ENCODE peak calls at places on chromosome 15, in six cellular contexts. One of them, this sample, is unnamed.
A peak's percentile ranks its signal among the peaks of the same experiment; 100 is the strongest.

GRCh38 chr15:70575251-70576227 is 187.8 kb downstream of the UACA start:
- DNase-seq in H1: no peak
- DNase-seq in neuronal stem cell: no peak
- DNase-seq in H9: no peak
- DNase-seq in trophoblast cell: no peak
- DNase-seq in IMR-90: no peak
- DNase-seq in this sample: no peak

GRCh38 chr15:41891946-41892345 is 1.9 kb downstream of the SPTBN5 start:
- DNase-seq in trophoblast cell: no peak
- DNase-seq in neuronal stem cell: no peak
- DNase-seq in H1: no peak
- DNase-seq in H9: no peak
- DNase-seq in IMR-90: no peak
- DNase-seq in this sample: no peak

GRCh38 chr15:90214553-90215205 is 13.5 kb downstream of the SEMA4B start:
- DNase-seq in IMR-90: no peak
- DNase-seq in neuronal stem cell: no peak
- DNase-seq in H1: no peak
- DNase-seq in H9: no peak
- DNase-seq in trophoblast cell: no peak
- DNase-seq in this sample: peak; percentile 25

GRCh38 chr15:42919794-42920280 is 741 bp downstream of the TTBK2 start:
- DNase-seq in IMR-90: peak; percentile 25
- DNase-seq in trophoblast cell: peak; percentile 17
- DNase-seq in neuronal stem cell: no peak
- DNase-seq in H9: peak; percentile 32
- DNase-seq in H1: no peak
- DNase-seq in this sample: peak; percentile 79

GRCh38 chr15:43190178-43190577 is 5.0 kb downstream of the CCNDBP1 start:
- DNase-seq in trophoblast cell: no peak
- DNase-seq in neuronal stem cell: no peak
- DNase-seq in H9: no peak
- DNase-seq in H1: no peak
- DNase-seq in IMR-90: peak; percentile 26
- DNase-seq in this sample: no peak

GRCh38 chr15:88012233-88012632 is 244.3 kb downstream of the NTRK3 start:
- DNase-seq in neuronal stem cell: no peak
- DNase-seq in IMR-90: no peak
- DNase-seq in H9: no peak
- DNase-seq in H1: no peak
- DNase-seq in trophoblast cell: no peak
- DNase-seq in this sample: no peak

GRCh38 chr15:41104234-41104633 is 11.8 kb downstream of the INO80 start:
- DNase-seq in IMR-90: peak; percentile 79
- DNase-seq in neuronal stem cell: no peak
- DNase-seq in H1: no peak
- DNase-seq in H9: no peak
- DNase-seq in trophoblast cell: no peak
- DNase-seq in this sample: peak; percentile 16

GRCh38 chr15:31256385-31257265 is 70.0 kb upstream of the KLF13 start:
- DNase-seq in H1: no peak
- DNase-seq in H9: no peak
- DNase-seq in IMR-90: no peak
- DNase-seq in neuronal stem cell: no peak
- DNase-seq in trophoblast cell: no peak
- DNase-seq in this sample: no peak

GRCh38 chr15:99447497-99448371 is 118.0 kb upstream of the MEF2A start:
- DNase-seq in neuronal stem cell: no peak
- DNase-seq in H9: peak; percentile 81
- DNase-seq in trophoblast cell: no peak
- DNase-seq in H1: no peak
- DNase-seq in IMR-90: no peak
- DNase-seq in this sample: no peak

GRCh38 chr15:92981333-92981732 is 81.2 kb downstream of the CHD2 start:
- DNase-seq in IMR-90: no peak
- DNase-seq in trophoblast cell: no peak
- DNase-seq in H1: no peak
- DNase-seq in neuronal stem cell: no peak
- DNase-seq in H9: no peak
- DNase-seq in this sample: no peak

GRCh38 chr15:20341901-20342605 is 199.5 kb downstream of the GOLGA6L6 start:
- DNase-seq in IMR-90: no peak
- DNase-seq in neuronal stem cell: no peak
- DNase-seq in trophoblast cell: peak; percentile 42
- DNase-seq in H1: no peak
- DNase-seq in H9: peak; percentile 83
- DNase-seq in this sample: no peak

GRCh38 chr15:67190813-67191212 is 63.6 kb downstream of the AAGAB start:
- DNase-seq in trophoblast cell: no peak
- DNase-seq in H1: no peak
- DNase-seq in neuronal stem cell: no peak
- DNase-seq in H9: no peak
- DNase-seq in IMR-90: peak; percentile 0
- DNase-seq in this sample: no peak

GRCh38 chr15:75121547-75121946 is 80.1 kb upstream of the C15orf39 start:
- DNase-seq in H1: no peak
- DNase-seq in IMR-90: no peak
- DNase-seq in neuronal stem cell: no peak
- DNase-seq in trophoblast cell: no peak
- DNase-seq in H9: no peak
- DNase-seq in this sample: no peak
- H4K91ac ChIP-seq in H1: no peak overlapping the region
- H4K91ac ChIP-seq in IMR-90: no peak overlapping the region
- H4K91ac ChIP-seq in neuronal stem cell: no peak overlapping the region
- H4K91ac ChIP-seq in trophoblast cell: no peak overlapping the region
- H4K91ac ChIP-seq in H9: no peak overlapping the region
- H4K91ac ChIP-seq in this sample: no peak overlapping the region

GRCh38 chr15:61144055-61144454 is 85.0 kb downstream of the RORA start:
- DNase-seq in H1: no peak
- DNase-seq in H9: no peak
- DNase-seq in trophoblast cell: no peak
- DNase-seq in IMR-90: no peak
- DNase-seq in neuronal stem cell: no peak
- DNase-seq in this sample: no peak

GRCh38 chr15:61141497-61142125 is 87.5 kb downstream of the RORA start:
- DNase-seq in IMR-90: no peak
- DNase-seq in H9: peak; percentile 35
- DNase-seq in trophoblast cell: no peak
- DNase-seq in neuronal stem cell: no peak
- DNase-seq in H1: no peak
- DNase-seq in this sample: no peak

GRCh38 chr15:61151791-61152190 is 77.3 kb downstream of the RORA start:
- DNase-seq in H1: no peak
- DNase-seq in IMR-90: no peak
- DNase-seq in H9: no peak
- DNase-seq in trophoblast cell: no peak
- DNase-seq in neuronal stem cell: no peak
- DNase-seq in this sample: no peak

GRCh38 chr15:61146643-61147230 is 82.4 kb downstream of the RORA start:
- DNase-seq in IMR-90: no peak
- DNase-seq in neuronal stem cell: no peak
- DNase-seq in H1: no peak
- DNase-seq in trophoblast cell: no peak
- DNase-seq in H9: no peak
- DNase-seq in this sample: no peak
- H4K91ac ChIP-seq in IMR-90: no peak overlapping the region
- H4K91ac ChIP-seq in neuronal stem cell: no peak overlapping the region
- H4K91ac ChIP-seq in H1: peak overlapping the region; percentile 52
- H4K91ac ChIP-seq in trophoblast cell: no peak overlapping the region
- H4K91ac ChIP-seq in H9: no peak overlapping the region
- H4K91ac ChIP-seq in this sample: no peak overlapping the region

GRCh38 chr15:63476229-63476632 is 28.2 kb upstream of the USP3 start:
- DNase-seq in neuronal stem cell: no peak
- DNase-seq in H9: no peak
- DNase-seq in H1: no peak
- DNase-seq in trophoblast cell: peak; percentile 64
- DNase-seq in IMR-90: peak; percentile 100
- DNase-seq in this sample: peak; percentile 99

GRCh38 chr15:63475670-63476069 is 28.7 kb upstream of the USP3 start:
- DNase-seq in trophoblast cell: no peak
- DNase-seq in H1: no peak
- DNase-seq in neuronal stem cell: no peak
- DNase-seq in IMR-90: no peak
- DNase-seq in H9: no peak
- DNase-seq in this sample: no peak

GRCh38 chr15:63473999-63474809 is 30.2 kb upstream of the USP3 start:
- DNase-seq in neuronal stem cell: no peak
- DNase-seq in IMR-90: peak; percentile 90
- DNase-seq in H1: no peak
- DNase-seq in H9: peak; percentile 61
- DNase-seq in trophoblast cell: peak; percentile 15
- DNase-seq in this sample: peak; percentile 97

GRCh38 chr15:63473749-63473998 is 30.7 kb upstream of the USP3 start:
- DNase-seq in IMR-90: no peak
- DNase-seq in H1: no peak
- DNase-seq in trophoblast cell: no peak
- DNase-seq in H9: no peak
- DNase-seq in neuronal stem cell: no peak
- DNase-seq in this sample: no peak

DNA sequence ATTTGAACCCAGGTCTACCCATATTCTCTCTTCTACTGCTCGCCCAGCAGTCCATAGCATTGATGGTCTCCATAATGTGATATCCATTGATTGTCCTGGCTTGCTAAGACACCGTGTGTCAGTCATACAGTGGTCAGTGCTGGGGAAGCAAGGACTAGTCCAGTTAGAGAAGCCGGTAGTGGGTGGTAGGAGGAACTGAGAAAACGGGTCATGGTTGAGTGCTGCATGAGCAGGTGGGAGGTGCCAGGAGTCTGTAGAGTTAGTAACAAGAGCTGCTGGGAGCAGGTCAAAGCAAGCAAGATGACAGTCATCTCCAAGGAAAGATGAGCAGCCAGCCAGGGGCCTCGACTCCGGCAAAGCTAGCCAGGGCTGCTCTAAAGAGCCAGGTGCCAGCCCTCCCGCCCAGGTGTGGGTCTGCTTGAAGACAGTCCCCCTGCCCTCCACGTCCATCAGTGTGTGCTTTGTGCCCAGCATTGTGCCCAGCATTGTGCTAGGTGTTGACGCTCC is 29.5 kb upstream of the USP3 start:
- DNase-seq in H9: no peak
- DNase-seq in neuronal stem cell: no peak
- DNase-seq in trophoblast cell: no peak
- DNase-seq in IMR-90: no peak
- DNase-seq in H1: no peak
- DNase-seq in this sample: peak; percentile 42
- H4K91ac ChIP-seq in H9: no peak overlapping the region
- H4K91ac ChIP-seq in neuronal stem cell: no peak overlapping the region
- H4K91ac ChIP-seq in trophoblast cell: no peak overlapping the region
- H4K91ac ChIP-seq in IMR-90: peak overlapping the region; percentile 36
- H4K91ac ChIP-seq in H1: no peak overlapping the region
- H4K91ac ChIP-seq in this sample: peak overlapping the region; percentile 34

GRCh38 chr15:84685304-84685703 is 27.3 kb upstream of the NMB start:
- DNase-seq in neuronal stem cell: no peak
- DNase-seq in IMR-90: peak; percentile 82
- DNase-seq in trophoblast cell: peak; percentile 58
- DNase-seq in H1: no peak
- DNase-seq in H9: no peak
- DNase-seq in this sample: peak; percentile 91
- H4K91ac ChIP-seq in neuronal stem cell: no peak overlapping the region
- H4K91ac ChIP-seq in IMR-90: no peak overlapping the region
- H4K91ac ChIP-seq in trophoblast cell: no peak overlapping the region
- H4K91ac ChIP-seq in H1: no peak overlapping the region
- H4K91ac ChIP-seq in H9: no peak overlapping the region
- H4K91ac ChIP-seq in this sample: no peak overlapping the region

This sample was measured in mesenchymal stem cell.